ENCODE peak calls at places on chromosome 12, in ten cellular contexts. F, R, Q, A, U, H, X, K, J and C are unnamed samples. For H3K4me1, the result is how much of the 10 kb centered on the place peaks cover.

GRCh38 chr12:20011200-20011599 is 357.1 kb upstream of the PDE3A start:
- DNase-seq in F (no peak), K (peak), R (peak), X (no peak), Q (peak), U (no peak), H (no peak), J (no peak), A (no peak), C (no peak)

GRCh38 chr12:76562158-76562557 is 2.6 kb upstream of the OSBPL8 start:
- DNase-seq in A (no peak), H (no peak), Q (no peak), R (no peak), F (no peak), J (no peak), X (no peak), U (no peak), K (no peak), C (no peak)

GRCh38 chr12:66598081-66598480 is 80.8 kb downstream of the GRIP1 start:
- DNase-seq in J (no peak), Q (no peak), U (no peak), X (no peak), R (no peak), H (no peak), K (no peak), F (no peak), A (no peak), C (no peak)

GRCh38 chr12:20142956-20143355 is 225.4 kb upstream of the PDE3A start:
- DNase-seq in H (no peak), A (no peak), K (no peak), F (no peak), Q (no peak), U (no peak), X (no peak), J (no peak), R (no peak), C (no peak)

GRCh38 chr12:31803306-31804184 is 74.7 kb upstream of the AMN1 start:
- DNase-seq in X (no peak), K (no peak), U (no peak), J (no peak), Q (no peak), F (no peak), H (no peak), R (no peak), A (no peak), C (no peak)

GRCh38 chr12:27123642-27124041 is 41.3 kb upstream of the C12orf71 start:
- DNase-seq in Q (no peak), H (no peak), R (no peak), K (no peak), U (no peak), J (no peak), A (peak), F (no peak), X (no peak), C (no peak)

GRCh38 chr12:24979971-24980730 is 31.2 kb upstream of the BCAT1 start:
- DNase-seq in Q (no peak), U (no peak), K (no peak), F (no peak), R (no peak), A (no peak), H (no peak), X (no peak), J (no peak), C (no peak)

GRCh38 chr12:52231305-52232232 is 1.5 kb upstream of the KRT7 start:
- DNase-seq in X (no peak), A (no peak), J (no peak), H (no peak), F (no peak), K (no peak), U (no peak), R (no peak), Q (no peak), C (no peak)

GRCh38 chr12:88623777-88624548 is 43.7 kb upstream of the KITLG start:
- DNase-seq in U (no peak), H (no peak), R (no peak), F (no peak), K (no peak), A (no peak), Q (no peak), X (no peak), J (no peak), C (no peak)

GRCh38 chr12:65025070-65025469 is 96.0 kb downstream of the WIF1 start:
- DNase-seq in X (no peak), F (no peak), H (no peak), R (no peak), Q (no peak), U (no peak), A (no peak), J (no peak), K (no peak), C (no peak)

GRCh38 chr12:62448436-62448835 is 18.2 kb upstream of the MON2 start:
- DNase-seq in A (no peak), F (no peak), Q (no peak), J (no peak), R (no peak), U (no peak), K (no peak), X (no peak), H (no peak), C (no peak)

GRCh38 chr12:99960312-99960711 is 24.4 kb downstream of the ANKS1B start:
- DNase-seq in F (no peak), H (no peak), J (no peak), K (no peak), U (no peak), Q (no peak), A (no peak), X (no peak), R (no peak), C (no peak)

GRCh38 chr12:58547217-58547616 is 373.1 kb downstream of the LRIG3 start:
- DNase-seq in J (no peak), A (no peak), H (no peak), Q (no peak), X (no peak), F (no peak), R (no peak), U (no peak), K (no peak), C (no peak)

GRCh38 chr12:30794591-30795409 is 40.0 kb upstream of the CAPRIN2 start:
- DNase-seq in J (no peak), Q (peak), X (no peak), U (no peak), A (peak), H (no peak), R (no peak), K (no peak), F (peak), C (peak)

GRCh38 chr12:1083888-1084262 is 92.9 kb downstream of the ERC1 start:
- DNase-seq in A (no peak), X (no peak), R (peak), K (peak), F (peak), U (no peak), H (peak), Q (no peak), J (no peak), C (peak)

GRCh38 chr12:101830391-101831325 is at the start of gene GNPTAB:
- DNase-seq in R (peak), H (peak), K (peak), Q (peak), J (peak), X (peak), A (peak), U (peak), F (peak), C (peak)

GRCh38 chr12:101826766-101827368 is 3.9 kb downstream of the GNPTAB start:
- DNase-seq in U (no peak), J (no peak), X (no peak), F (no peak), K (no peak), Q (no peak), A (no peak), H (no peak), R (no peak), C (no peak)

GRCh38 chr12:101832030-101832429 is 1.3 kb upstream of the GNPTAB start:
- DNase-seq in H (no peak), U (no peak), X (no peak), A (no peak), Q (no peak), F (no peak), J (no peak), R (no peak), K (no peak), C (no peak)

GRCh38 chr12:101829639-101830390 is 944 bp downstream of the GNPTAB start:
- DNase-seq in A (no peak), X (no peak), U (peak), F (no peak), R (peak), Q (no peak), K (no peak), J (no peak), H (no peak), C (no peak)

GRCh38 chr12:101828463-101829196 is 2.1 kb downstream of the GNPTAB start:
- DNase-seq in J (no peak), R (no peak), K (no peak), H (no peak), F (no peak), A (no peak), U (no peak), Q (no peak), X (no peak), C (no peak)
- H3K4me3 ChIP-seq in J (no peak), R (no peak), K (no peak), H (no peak), F (no peak), A (no peak), U (peak), Q (no peak), X (no peak), C (no peak)

GRCh38 chr12:114750905-114751304 is 66.9 kb upstream of the TBX3 start:
- DNase-seq in K (no peak), H (no peak), Q (no peak), X (no peak), J (no peak), F (no peak), A (no peak), R (no peak), U (no peak), C (no peak)
- H3K4me1 ChIP-seq in K (under half), H (under half), Q (under half), X (under half), J (under half), F (under half), A (under half), R (under half), U (under half), C (half or more)

DNA sequence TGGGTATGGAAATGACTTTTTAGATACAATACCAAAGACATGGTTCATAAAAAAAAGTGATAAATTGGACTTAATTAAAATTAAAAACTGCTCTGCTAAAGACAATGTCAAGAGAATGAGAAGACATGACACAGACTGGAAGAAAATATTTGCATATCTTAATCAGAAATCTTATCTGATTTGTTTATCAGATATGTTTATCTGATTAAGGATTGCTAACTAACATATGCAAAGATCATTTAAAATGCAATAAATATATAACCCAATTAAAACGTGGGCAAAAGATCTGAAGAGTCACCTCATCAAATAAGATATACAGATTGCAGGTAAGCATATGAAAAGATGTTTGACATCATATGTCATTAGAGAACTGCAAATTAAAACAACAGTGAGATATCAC is 10.0 kb upstream of the MMP19 start:
- DNase-seq in J (no peak), F (no peak), A (no peak), X (no peak), K (no peak), Q (no peak), H (no peak), U (no peak), R (no peak), C (no peak)
- TF ChIP-seq POLR2A in J (no peak), F (no peak), A (no peak), X (no peak), K (no peak), Q (no peak), H (no peak), U (no peak), R (no peak), C (no peak)

DNA sequence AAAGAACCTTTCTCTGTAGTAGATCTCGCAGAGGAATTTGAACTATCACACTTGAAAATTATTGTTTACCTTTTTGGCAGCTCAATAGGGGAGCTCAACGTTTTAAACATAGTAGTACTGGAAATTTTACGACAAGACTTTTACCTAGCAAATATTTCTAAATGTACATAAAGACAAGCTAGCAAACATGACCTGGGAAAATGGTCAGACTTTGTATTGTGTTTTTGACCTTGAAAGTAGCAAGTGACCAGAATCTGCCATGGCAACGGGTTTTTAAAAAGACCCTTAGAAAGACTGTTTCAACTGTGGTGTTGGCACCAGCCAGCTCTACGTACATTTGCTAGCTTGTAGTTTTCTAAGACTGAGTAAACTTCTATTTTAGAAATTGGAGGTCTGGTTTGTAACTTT is 20.2 kb upstream of the A2M start:
- DNase-seq in F (no peak), Q (no peak), X (no peak), K (no peak), H (no peak), R (no peak), U (no peak), A (no peak), J (no peak), C (no peak)
- H3K4me3 ChIP-seq in F (no peak), Q (no peak), X (no peak), K (no peak), H (no peak), R (no peak), U (no peak), A (no peak), J (no peak), C (no peak)